ENCODE peak calls at places on chromosomes 6 and 20, in four cellular contexts. A, K, F and Y are unnamed samples.

GRCh38 chr6:155890409-155890808 is 434.8 kb upstream of the NOX3 start:
- DNase-seq in A (no peak), K (no peak), F (no peak), Y (no peak)

GRCh38 chr20:4896971-4897497 is 104.3 kb downstream of the SLC23A2 start:
- DNase-seq in A (no peak), K (no peak), F (no peak), Y (no peak)

GRCh38 chr6:151121900-151122299 is 117.9 kb upstream of the AKAP12 start:
- DNase-seq in A (no peak), K (no peak), F (no peak), Y (no peak)

GRCh38 chr6:169426611-169427010 is 173.0 kb upstream of the THBS2 start:
- DNase-seq in A (no peak), K (no peak), F (no peak), Y (no peak)

GRCh38 chr6:157265630-157266029 is 57.7 kb downstream of the TMEM242 start:
- DNase-seq in A (no peak), K (no peak), F (no peak), Y (no peak)

GRCh38 chr20:34708621-34709043 is 4.5 kb downstream of the TP53INP2 start:
- DNase-seq in A (peak), K (no peak), F (peak), Y (peak)

GRCh38 chr6:87653074-87653962 is 48.7 kb downstream of the AKIRIN2 start:
- DNase-seq in A (no peak), K (no peak), F (no peak), Y (no peak)

GRCh38 chr6:46263709-46264091 is 92.9 kb upstream of the ENPP5 start:
- DNase-seq in A (no peak), K (peak), F (peak), Y (peak)

GRCh38 chr20:52748235-52748950 is 223.8 kb upstream of the TSHZ2 start:
- DNase-seq in A (no peak), K (no peak), F (no peak), Y (no peak)

GRCh38 chr6:160007118-160007517 is 38.2 kb downstream of the IGF2R start:
- DNase-seq in A (no peak), K (no peak), F (no peak), Y (no peak)

GRCh38 chr20:63534831-63535651 is 2.1 kb downstream of the PTK6 start:
- DNase-seq in A (no peak), K (no peak), F (no peak), Y (no peak)

GRCh38 chr20:52923123-52923543 is 49.0 kb upstream of the TSHZ2 start:
- DNase-seq in A (no peak), K (peak), F (peak), Y (no peak)

GRCh38 chr20:5745416-5745968 is 4.7 kb upstream of the SHLD1 start:
- DNase-seq in A (no peak), K (no peak), F (no peak), Y (no peak)

GRCh38 chr6:130838250-130838649 is 11.0 kb downstream of the SMLR1 start:
- DNase-seq in A (no peak), K (no peak), F (no peak), Y (no peak)

GRCh38 chr6:36735110-36735971 is 37.7 kb downstream of the RAB44 start:
- DNase-seq in A (no peak), K (peak), F (peak), Y (peak)

GRCh38 chr20:37343212-37343993 is 2.5 kb upstream of the SRC start:
- DNase-seq in A (no peak), K (no peak), F (no peak), Y (no peak)

GRCh38 chr6:35737413-35738211 is 780 bp downstream of the ARMC12 start:
- DNase-seq in A (no peak), K (no peak), F (peak), Y (peak)

GRCh38 chr20:59221049-59221748 is 57.6 kb downstream of the ZNF831 start:
- DNase-seq in A (no peak), K (no peak), F (no peak), Y (peak)

GRCh38 chr6:85579581-85579980 is 14.1 kb downstream of the SNX14 start:
- DNase-seq in A (no peak), K (no peak), F (no peak), Y (no peak)

GRCh38 chr20:50636601-50637539 is 54.5 kb downstream of the RIPOR3 start:
- DNase-seq in A (no peak), K (no peak), F (peak), Y (no peak)

GRCh38 chr20:34954905-34955231 is 738 bp downstream of the GSS start:
- DNase-seq in A (no peak), K (no peak), F (no peak), Y (no peak)

GRCh38 chr20:732727-733126 is 35.6 kb downstream of the SLC52A3 start:
- DNase-seq in A (no peak), K (no peak), F (no peak), Y (no peak)

GRCh38 chr20:10861086-10861485 is 187.3 kb upstream of the JAG1 start:
- DNase-seq in A (no peak), K (peak), F (no peak), Y (no peak)

GRCh38 chr6:36491378-36491965 is 48.7 kb downstream of the KCTD20 start:
- DNase-seq in A (no peak), K (no peak), F (peak), Y (no peak)

GRCh38 chr6:46756469-46757205 is 9.9 kb downstream of the ANKRD66 start:
- DNase-seq in A (no peak), K (no peak), F (no peak), Y (no peak)

GRCh38 chr20:23528867-23529431 is 38.0 kb downstream of the CST8 start:
- DNase-seq in A (no peak), K (no peak), F (no peak), Y (no peak)

GRCh38 chr6:41257369-41258195 is 28.9 kb downstream of the TREM1 start:
- DNase-seq in A (no peak), K (peak), F (peak), Y (peak)

GRCh38 chr20:9555781-9556180 is 41.4 kb downstream of the LAMP5 start:
- DNase-seq in A (no peak), K (no peak), F (no peak), Y (no peak)

GRCh38 chr20:62409935-62410741 is 3.1 kb upstream of the CABLES2 start:
- DNase-seq in A (no peak), K (no peak), F (peak), Y (peak)

GRCh38 chr6:28648035-28648877 is 122.6 kb downstream of the GPX5 start:
- DNase-seq in A (no peak), K (peak), F (peak), Y (peak)

GRCh38 chr6:5303711-5304110 is 42.4 kb downstream of the FARS2 start:
- DNase-seq in A (no peak), K (no peak), F (no peak), Y (no peak)

GRCh38 chr6:156347251-156348049 is 429.7 kb upstream of the ARID1B start:
- DNase-seq in A (no peak), K (no peak), F (no peak), Y (peak)